ENCODE peak calls at places on chromosomes 12 and 14, in nine cellular contexts. O is LNCaP clone FGC, T is astrocyte of the spinal cord, Q is cardiac fibroblast, U is transverse colon, A is endodermal cell, F is fibroblast of lung, X is tibial artery, C is retinal pigment epithelial cell. Z is an unnamed sample.

GRCh38 chr12:45762185-45763110 is 32.9 kb downstream of the ARID2 start:
- DNase-seq in T (peak; percentile 61), O (peak; percentile 81), X (no peak), U (no peak), C (no peak), A (peak; percentile 50), Q (peak; percentile 75), F (peak; percentile 52), Z (peak; percentile 70)

GRCh38 chr12:108394196-108394595 is 55.1 kb upstream of the CMKLR1 start:
- DNase-seq in X (peak; percentile 47), U (no peak), A (peak; percentile 43), F (no peak), T (no peak), C (no peak), O (no peak), Q (peak; percentile 32), Z (peak; percentile 10)

GRCh38 chr14:105351920-105352871 is 37.6 kb downstream of the PACS2 start:
- DNase-seq in O (peak; percentile 66), X (peak; percentile 75), U (peak; percentile 90), F (peak; percentile 75), T (peak; percentile 82), A (peak; percentile 97), C (peak; percentile 60), Q (peak; percentile 91), Z (peak; percentile 72)

GRCh38 chr12:26198742-26199141 is 3.4 kb downstream of the SSPN start:
- DNase-seq in Q (peak; percentile 51), O (no peak), U (no peak), A (no peak), T (peak; percentile 45), C (no peak), F (peak; percentile 87), X (peak; percentile 42), Z (peak; percentile 84)

GRCh38 chr12:130204441-130204840 is 42.2 kb downstream of the FZD10 start:
- DNase-seq in Q (no peak), U (no peak), X (no peak), A (peak; percentile 11), T (no peak), C (no peak), O (no peak), F (no peak), Z (no peak)

GRCh38 chr12:93243689-93244513 is 133.8 kb upstream of the NUDT4 start:
- DNase-seq in F (peak; percentile 39), X (peak; percentile 53), C (peak; percentile 24), O (no peak), A (no peak), Q (peak; percentile 93), T (peak; percentile 26), U (peak; percentile 56), Z (peak; percentile 79)

GRCh38 chr14:105411017-105411941 is 8.3 kb upstream of the MTA1 start:
- DNase-seq in A (peak; percentile 81), Q (peak; percentile 38), C (no peak), F (peak; percentile 44), O (no peak), U (peak; percentile 48), X (no peak), T (peak; percentile 22), Z (peak; percentile 41)

GRCh38 chr14:83269583-83269982 is 1735.9 kb upstream of the SEL1L start:
- DNase-seq in T (no peak), F (no peak), U (no peak), C (no peak), O (no peak), A (no peak), Q (no peak), X (no peak), Z (no peak)

GRCh38 chr12:106106129-106106566 is 32.6 kb downstream of the NUAK1 start:
- DNase-seq in A (no peak), F (peak; percentile 49), T (no peak), C (no peak), Q (peak; percentile 44), O (no peak), U (no peak), X (no peak), Z (no peak)

GRCh38 chr14:75794615-75795038 is 133.6 kb downstream of the TTLL5 start:
- DNase-seq in T (peak; percentile 78), F (peak; percentile 68), U (no peak), O (no peak), Q (peak; percentile 91), C (peak; percentile 22), A (no peak), X (no peak), Z (peak; percentile 32)

GRCh38 chr12:130249376-130249775 is 87.1 kb downstream of the FZD10 start:
- DNase-seq in A (peak; percentile 74), Q (no peak), T (no peak), U (no peak), O (no peak), C (no peak), F (no peak), X (no peak), Z (no peak)

GRCh38 chr14:102778616-102779351 is 1.5 kb downstream of the TRAF3 start:
- DNase-seq in U (no peak), A (peak; percentile 32), T (no peak), O (peak; percentile 66), C (no peak), X (no peak), Q (no peak), F (peak; percentile 44), Z (no peak)
- H3K4me3 ChIP-seq in U (peak overlapping the region; percentile 99), A (peak overlapping the region; percentile 71), T (peak overlapping the region; percentile 56), O (peak overlapping the region; percentile 78), C (peak overlapping the region; percentile 85), X (peak overlapping the region; percentile 63), Q (peak overlapping the region; percentile 53), F (peak overlapping the region; percentile 62), Z (peak overlapping the region; percentile 84)

DNA sequence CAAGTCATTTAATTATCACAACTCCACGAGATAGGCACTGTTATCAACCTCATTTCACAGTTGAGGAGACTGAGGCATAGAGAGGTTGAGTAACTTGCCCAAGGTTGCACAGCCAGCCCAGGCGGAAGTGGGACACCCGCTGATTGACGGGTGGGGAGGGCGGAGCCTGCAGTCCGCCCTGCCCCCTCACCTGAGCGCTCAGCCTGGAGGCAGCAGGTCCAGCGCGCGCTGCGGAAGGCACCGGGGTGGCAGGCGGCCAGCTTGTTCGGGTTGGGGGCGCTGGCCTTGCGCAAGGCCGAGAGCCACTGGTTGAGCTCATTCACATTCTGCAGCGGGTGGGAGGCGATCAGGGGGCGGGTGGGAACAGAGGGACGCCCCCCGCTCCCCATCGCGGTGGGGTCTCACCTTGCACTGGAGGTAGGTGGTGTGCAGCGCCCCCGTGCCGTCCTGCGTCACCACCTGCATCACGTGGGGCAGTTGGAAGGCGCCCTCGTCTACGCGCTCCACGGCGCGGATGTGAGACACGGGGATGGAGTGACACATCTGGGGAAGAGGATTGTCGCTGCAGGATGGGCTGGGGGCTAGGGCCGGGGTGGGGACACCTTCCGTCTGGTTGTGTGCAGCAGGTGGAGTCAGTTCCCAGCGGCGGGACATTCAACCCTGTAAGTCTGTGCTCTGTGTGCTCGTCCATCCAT is 31.7 kb downstream of the RASAL1 start:
- DNase-seq in A (peak; percentile 97), O (no peak), F (no peak), T (no peak), U (peak; percentile 32), X (no peak), Q (no peak), C (no peak), Z (no peak)
- H3K4me3 ChIP-seq in A (peak overlapping the region; percentile 73), O (no peak overlapping the region), F (no peak overlapping the region), T (no peak overlapping the region), U (no peak overlapping the region), X (no peak overlapping the region), Q (no peak overlapping the region), C (peak overlapping the region; percentile 20), Z (no peak overlapping the region)

DNA sequence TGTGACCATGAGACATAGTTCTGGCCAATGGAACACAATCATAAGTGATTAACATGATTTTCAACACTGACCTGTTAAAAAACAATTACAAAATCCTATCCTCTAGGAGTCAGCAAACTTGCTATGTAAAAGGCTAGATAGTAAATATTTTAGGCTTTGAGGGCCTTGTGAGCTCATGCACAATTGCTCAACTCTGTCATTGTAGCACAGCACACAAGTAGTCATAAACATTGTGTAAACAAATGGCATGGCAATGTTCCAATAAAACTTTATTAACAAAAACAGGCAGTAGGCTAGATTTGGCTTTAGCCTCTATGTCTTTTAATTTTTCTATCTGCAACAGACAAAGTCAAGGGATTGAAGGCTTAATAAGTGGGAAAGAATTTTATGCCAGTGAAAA is 350.7 kb downstream of the C12orf50 start:
- DNase-seq in O (peak; percentile 23), Q (peak; percentile 66), F (peak; percentile 30), U (no peak), C (no peak), A (no peak), T (no peak), X (no peak), Z (peak; percentile 19)
- H3K4me3 ChIP-seq in O (no peak overlapping the region), Q (no peak overlapping the region), F (no peak overlapping the region), U (no peak overlapping the region), C (no peak overlapping the region), A (no peak overlapping the region), T (no peak overlapping the region), X (no peak overlapping the region), Z (no peak overlapping the region)

DNA sequence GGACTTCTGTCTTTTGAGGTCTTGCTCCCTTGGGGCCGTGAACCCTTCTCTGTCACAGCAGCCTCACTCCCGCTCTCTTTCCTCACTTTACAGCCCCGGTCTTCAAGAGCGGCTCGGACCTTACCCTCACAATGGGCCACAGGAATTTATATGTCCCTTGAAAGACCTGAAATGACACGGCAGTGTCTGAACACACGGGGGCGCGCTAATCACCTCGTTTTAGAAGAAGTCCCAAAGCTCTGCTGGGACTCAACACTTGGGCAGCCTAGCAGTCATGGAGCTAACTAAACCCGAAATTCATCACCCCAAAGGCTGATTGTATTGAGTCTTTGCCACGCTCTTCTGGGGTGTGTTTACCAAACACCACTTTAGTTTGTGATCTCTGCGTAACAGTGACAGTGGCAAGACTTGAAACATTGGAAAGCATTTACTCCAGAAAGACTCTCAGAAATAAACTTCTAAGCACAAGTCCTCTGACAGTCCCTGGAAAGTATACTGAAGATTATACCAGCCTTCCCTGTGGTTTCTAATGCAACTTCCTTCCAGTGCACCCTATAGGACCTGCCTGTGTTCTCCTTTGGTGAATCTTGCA is 29.0 kb downstream of the SERPINA11 start:
- DNase-seq in U (peak; percentile 73), Q (peak; percentile 79), T (peak; percentile 74), A (peak; percentile 95), X (peak; percentile 58), F (peak; percentile 55), O (no peak), C (no peak), Z (peak; percentile 38)
- H3K4me3 ChIP-seq in U (no peak overlapping the region), Q (no peak overlapping the region), T (no peak overlapping the region), A (no peak overlapping the region), X (no peak overlapping the region), F (no peak overlapping the region), O (no peak overlapping the region), C (no peak overlapping the region), Z (no peak overlapping the region)

DNA sequence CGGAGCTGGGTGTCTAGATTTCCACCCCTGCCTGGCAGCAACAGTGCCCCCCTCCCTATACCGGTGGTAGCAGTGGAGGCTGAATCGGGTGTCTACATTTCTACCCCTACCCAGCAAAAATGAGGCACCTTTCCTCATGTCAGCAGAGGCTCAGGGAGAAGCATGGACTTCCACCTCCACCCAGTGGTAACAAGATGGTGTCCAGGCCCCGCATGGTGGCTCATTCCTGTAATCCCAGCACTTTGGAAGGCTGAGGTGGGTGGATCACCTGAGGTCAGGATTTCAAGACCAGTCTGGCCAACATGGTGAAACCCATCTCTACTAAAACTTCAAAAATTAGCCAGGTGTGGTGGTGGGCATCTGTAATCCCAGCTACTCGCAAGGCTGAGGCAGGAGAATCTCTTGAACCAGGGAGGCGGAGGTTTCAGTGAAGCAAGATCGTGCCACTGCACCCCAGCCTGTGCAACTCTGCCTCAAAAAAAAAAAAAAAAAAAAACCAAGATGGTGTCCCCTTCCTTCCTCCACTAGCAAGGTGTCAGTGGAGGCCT is 35.5 kb upstream of the OR5AU1 start:
- DNase-seq in Q (no peak), T (no peak), A (peak; percentile 52), U (no peak), O (no peak), F (no peak), C (no peak), X (no peak), Z (no peak)
- H3K4me3 ChIP-seq in Q (no peak overlapping the region), T (no peak overlapping the region), A (no peak overlapping the region), U (no peak overlapping the region), O (no peak overlapping the region), F (no peak overlapping the region), C (no peak overlapping the region), X (peak overlapping the region; percentile 29), Z (no peak overlapping the region)

Z was measured in foreskin fibroblast.